ENCODE peak calls at places on chromosomes 16 and 17, in seven cellular contexts. U, B, G, E, K, A and H are unnamed samples.

GRCh38 chr17:66652840-66653507 is 181.9 kb upstream of the CACNG5 start:
- DNase-seq in G (no peak), K (no peak), A (no peak), E (no peak), B (no peak), U (no peak), H (no peak)

GRCh38 chr17:68054296-68054900 is 18.9 kb downstream of the KPNA2 start:
- DNase-seq in E (no peak), G (no peak), B (no peak), K (no peak), U (peak), A (no peak), H (no peak)

GRCh38 chr16:46621902-46622676 is 910 bp upstream of the SHCBP1 start:
- DNase-seq in U (no peak), B (no peak), E (no peak), K (no peak), A (no peak), G (no peak), H (no peak)

GRCh38 chr17:47844814-47845453 is 3.9 kb upstream of the SCRN2 start:
- DNase-seq in G (no peak), K (no peak), B (no peak), E (no peak), U (no peak), A (no peak), H (no peak)

GRCh38 chr16:88784074-88784855 is 755 bp downstream of the PIEZO1 start:
- DNase-seq in K (peak), E (peak), G (peak), A (peak), U (no peak), B (peak), H (peak)

GRCh38 chr17:68198931-68199836 is 48.7 kb upstream of the AMZ2 start:
- DNase-seq in K (peak), U (no peak), G (peak), B (no peak), A (no peak), E (no peak), H (peak)

GRCh38 chr16:56252835-56253234 is 61.5 kb downstream of the GNAO1 start:
- DNase-seq in U (no peak), G (no peak), K (no peak), E (no peak), A (no peak), B (peak), H (no peak)

GRCh38 chr17:48541574-48542113 is 3.3 kb downstream of the HOXB2 start:
- DNase-seq in A (no peak), E (no peak), K (no peak), G (no peak), U (no peak), B (peak), H (peak)

GRCh38 chr16:89495121-89495520 is 4.8 kb upstream of the ANKRD11 start:
- DNase-seq in B (no peak), A (no peak), K (no peak), G (no peak), U (no peak), E (no peak), H (peak)

GRCh38 chr17:76240461-76241204 is at the start of gene RNF157:
- DNase-seq in A (peak), K (peak), B (peak), E (peak), U (no peak), G (peak), H (peak)

GRCh38 chr17:72502940-72503341 is 382.1 kb downstream of the SOX9 start:
- DNase-seq in E (no peak), G (no peak), K (no peak), B (no peak), U (no peak), A (no peak), H (no peak)

GRCh38 chr16:85554114-85554790 is 58.9 kb upstream of the GSE1 start:
- DNase-seq in U (no peak), K (no peak), G (no peak), A (peak), E (no peak), B (peak), H (no peak)

GRCh38 chr17:35373984-35374765 is 754 bp upstream of the SLFN11 start:
- DNase-seq in B (peak), E (no peak), A (peak), K (peak), U (peak), G (peak), H (peak)

GRCh38 chr17:81991684-81992513 is 14.5 kb downstream of the ASPSCR1 start:
- DNase-seq in B (peak), U (no peak), A (peak), G (peak), E (no peak), K (no peak), H (peak)

GRCh38 chr17:63629627-63630026 is 7.4 kb downstream of the MAP3K3 start:
- DNase-seq in K (no peak), A (no peak), G (no peak), U (no peak), B (no peak), E (no peak), H (no peak)

GRCh38 chr17:67110619-67111018 is 66.3 kb downstream of the CACNG1 start:
- DNase-seq in E (no peak), K (no peak), G (no peak), B (no peak), U (no peak), A (no peak), H (no peak)

GRCh38 chr17:82297804-82298537 is 19.4 kb downstream of the CD7 start:
- DNase-seq in K (no peak), B (peak), U (peak), G (peak), A (peak), E (no peak), H (no peak)

GRCh38 chr16:85551319-85551978 is 61.7 kb upstream of the GSE1 start:
- DNase-seq in U (no peak), B (no peak), E (no peak), A (no peak), K (no peak), G (no peak), H (no peak)

GRCh38 chr17:36602924-36603384 is 1.6 kb downstream of the MRM1 start:
- DNase-seq in E (peak), B (peak), K (peak), G (no peak), A (peak), U (no peak), H (peak)

GRCh38 chr17:67520282-67520906 is 143.3 kb downstream of the PITPNC1 start:
- DNase-seq in U (peak), E (no peak), K (no peak), A (no peak), G (no peak), B (no peak), H (peak)

GRCh38 chr17:58693751-58694150 is 1.3 kb downstream of the RAD51C start:
- DNase-seq in E (no peak), U (no peak), G (no peak), B (no peak), A (no peak), K (no peak), H (no peak)

GRCh38 chr17:11264183-11264871 is 23.3 kb downstream of the SHISA6 start:
- DNase-seq in A (no peak), B (no peak), E (no peak), U (no peak), K (no peak), G (no peak), H (no peak)

GRCh38 chr16:12794486-12795399 is 8.9 kb downstream of the CPPED1 start:
- DNase-seq in E (no peak), U (no peak), K (no peak), G (no peak), B (no peak), A (no peak), H (no peak)

GRCh38 chr16:64019339-64019738 is 1102.5 kb downstream of the CDH11 start:
- DNase-seq in B (no peak), E (no peak), G (no peak), U (no peak), K (no peak), A (no peak), H (no peak)

GRCh38 chr17:57603978-57604377 is 141.1 kb downstream of the CCDC182 start:
- DNase-seq in A (no peak), E (no peak), U (no peak), K (no peak), G (no peak), B (no peak), H (no peak)

GRCh38 chr16:66596986-66597848 is 7.3 kb upstream of the CMTM3 start:
- DNase-seq in U (no peak), A (no peak), E (no peak), B (no peak), K (no peak), G (no peak), H (no peak)

GRCh38 chr16:11094838-11095565 is 150.6 kb downstream of the CLEC16A start:
- DNase-seq in A (no peak), U (no peak), E (no peak), G (no peak), B (no peak), K (no peak), H (no peak)

GRCh38 chr17:40598928-40599627 is 33.8 kb upstream of the CCR7 start:
- DNase-seq in G (no peak), A (no peak), E (no peak), B (peak), U (no peak), K (no peak), H (peak)

GRCh38 chr17:57619061-57619937 is 125.8 kb downstream of the CCDC182 start:
- DNase-seq in E (no peak), B (peak), K (no peak), U (no peak), G (no peak), A (no peak), H (no peak)

GRCh38 chr17:15498107-15498506 is 30.7 kb upstream of the CDRT4 start:
- DNase-seq in K (no peak), A (no peak), B (no peak), G (no peak), E (no peak), U (no peak), H (no peak)

GRCh38 chr17:57396515-57396921 is 140.2 kb downstream of the MSI2 start:
- DNase-seq in B (no peak), K (no peak), G (no peak), E (no peak), A (no peak), U (no peak), H (peak)

GRCh38 chr17:32142038-32142856 is at the start of gene RHOT1:
- DNase-seq in U (peak), B (peak), K (peak), E (peak), G (peak), A (peak), H (peak)

GRCh38 chr17:49525831-49526741 is 31.0 kb downstream of the NGFR start:
- DNase-seq in U (no peak), B (peak), A (no peak), K (no peak), G (no peak), E (no peak), H (no peak)

DNA sequence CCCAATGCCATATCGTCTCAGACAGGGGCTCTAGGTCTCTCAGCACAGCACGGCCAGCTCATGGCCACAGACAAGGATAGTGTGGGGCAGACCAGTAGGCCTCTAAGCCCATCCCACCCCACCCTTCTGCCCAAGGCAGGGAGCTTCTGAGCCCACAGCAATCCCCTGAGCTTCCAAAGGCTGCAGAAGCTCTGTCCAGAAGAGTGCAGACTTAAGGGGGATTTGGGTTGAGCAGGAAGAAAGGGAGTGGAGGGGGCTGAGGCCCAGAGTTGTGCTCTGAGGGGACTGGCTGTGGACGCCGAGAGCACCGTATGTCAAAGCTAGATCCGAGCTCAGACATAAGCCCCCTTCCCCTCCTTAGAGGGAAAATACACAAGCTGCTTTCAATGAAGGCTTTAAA is 116.5 kb upstream of the RPL38 start:
- DNase-seq in A (no peak), G (no peak), U (no peak), E (no peak), K (no peak), B (no peak), H (no peak)
- TF ChIP-seq CTCF in A (no peak), G (no peak), U (no peak), E (no peak), K (no peak), B (no peak), H (no peak)

GRCh38 chr16:69567031-69567680 is 1.4 kb downstream of the NFAT5 start:
- DNase-seq in G (no peak), E (no peak), A (peak), K (peak), B (no peak), U (no peak), H (peak)
- TF ChIP-seq CTCF in G (no peak), E (peak), A (no peak), K (no peak), B (no peak), U (peak), H (no peak)

GRCh38 chr16:87420401-87421368 is 28.5 kb downstream of the MAP1LC3B start:
- DNase-seq in A (no peak), B (no peak), K (no peak), U (no peak), E (no peak), G (no peak), H (no peak)
- TF ChIP-seq CTCF in A (no peak), B (no peak), K (peak), U (no peak), E (no peak), G (peak), H (no peak)

GRCh38 chr17:27949304-27949703 is 56.1 kb upstream of the LYRM9 start:
- DNase-seq in K (no peak), A (no peak), G (no peak), U (no peak), B (no peak), E (no peak), H (no peak)
- TF ChIP-seq CTCF in K (no peak), A (no peak), G (no peak), U (no peak), B (no peak), E (no peak), H (no peak)

GRCh38 chr16:52526429-52526828 is 20.5 kb downstream of the TOX3 start:
- DNase-seq in A (no peak), G (no peak), B (no peak), K (no peak), E (no peak), U (no peak), H (no peak)

GRCh38 chr16:52532384-52532783 is 14.6 kb downstream of the TOX3 start:
- DNase-seq in E (no peak), A (no peak), G (no peak), K (no peak), B (no peak), U (no peak), H (no peak)

GRCh38 chr16:52526830-52527229 is 20.1 kb downstream of the TOX3 start:
- DNase-seq in U (no peak), B (no peak), G (no peak), A (no peak), K (no peak), E (no peak), H (no peak)

GRCh38 chr16:52529226-52529625 is 17.7 kb downstream of the TOX3 start:
- DNase-seq in U (no peak), B (no peak), A (no peak), E (no peak), G (no peak), K (no peak), H (no peak)

GRCh38 chr16:52528393-52529080 is 18.4 kb downstream of the TOX3 start:
- DNase-seq in B (no peak), G (no peak), K (no peak), U (no peak), E (no peak), A (no peak), H (no peak)
- TF ChIP-seq CTCF in B (no peak), G (peak), K (peak), U (no peak), E (peak), A (peak), H (no peak)